ENCODE peak calls at places on chromosome 6, in five cellular contexts. U is testis, B is Panc1, S is A549, R is colonic mucosa. O is an unnamed sample.

GRCh38 chr6:141552463-141552862 is 580.3 kb upstream of the GJE1 start:
- DNase-seq in U (no peak), B (peak; percentile 84), S (peak; percentile 86), R (no peak), O (peak; percentile 67)

GRCh38 chr6:108361312-108361932 is 66.6 kb downstream of the AFG1L start:
- DNase-seq in U (no peak), B (no peak), S (no peak), R (no peak), O (no peak)

GRCh38 chr6:52416629-52417151 is 3.5 kb upstream of the EFHC1 start:
- DNase-seq in U (no peak), B (no peak), S (peak; percentile 60), R (peak; percentile 69), O (no peak)

GRCh38 chr6:4818272-4818938 is 42.2 kb downstream of the CDYL start:
- DNase-seq in U (no peak), B (no peak), S (no peak), R (no peak), O (no peak)

GRCh38 chr6:78797270-78797669 is 70.1 kb upstream of the IRAK1BP1 start:
- DNase-seq in U (no peak), B (no peak), S (no peak), R (no peak), O (no peak)

GRCh38 chr6:159929819-159930218 is 39.0 kb downstream of the MAS1 start:
- DNase-seq in U (no peak), B (no peak), S (no peak), R (no peak), O (no peak)

GRCh38 chr6:116370328-116370716 is 425 bp upstream of the DSE start:
- DNase-seq in U (no peak), B (no peak), S (peak; percentile 41), R (no peak), O (no peak)

GRCh38 chr6:114304304-114304887 is 38.4 kb downstream of the HS3ST5 start:
- DNase-seq in U (no peak), B (peak; percentile 13), S (peak; percentile 9), R (no peak), O (no peak)

GRCh38 chr6:18328549-18328922 is 58.6 kb upstream of the RNF144B start:
- DNase-seq in U (no peak), B (no peak), S (no peak), R (no peak), O (no peak)

GRCh38 chr6:83369692-83370091 is 61.2 kb downstream of the ME1 start:
- DNase-seq in U (no peak), B (no peak), S (no peak), R (no peak), O (no peak)

GRCh38 chr6:31897612-31898199 is at the start of gene EHMT2:
- DNase-seq in U (peak; percentile 89), B (peak; percentile 38), S (peak; percentile 76), R (peak; percentile 90), O (peak; percentile 82)

GRCh38 chr6:44117397-44118128 is 9.7 kb downstream of the MRPL14 start:
- DNase-seq in U (no peak), B (no peak), S (no peak), R (no peak), O (no peak)

GRCh38 chr6:30720738-30721197 is 616 bp downstream of the TUBB start:
- DNase-seq in U (peak; percentile 84), B (no peak), S (peak; percentile 72), R (peak; percentile 78), O (peak; percentile 75)

DNA sequence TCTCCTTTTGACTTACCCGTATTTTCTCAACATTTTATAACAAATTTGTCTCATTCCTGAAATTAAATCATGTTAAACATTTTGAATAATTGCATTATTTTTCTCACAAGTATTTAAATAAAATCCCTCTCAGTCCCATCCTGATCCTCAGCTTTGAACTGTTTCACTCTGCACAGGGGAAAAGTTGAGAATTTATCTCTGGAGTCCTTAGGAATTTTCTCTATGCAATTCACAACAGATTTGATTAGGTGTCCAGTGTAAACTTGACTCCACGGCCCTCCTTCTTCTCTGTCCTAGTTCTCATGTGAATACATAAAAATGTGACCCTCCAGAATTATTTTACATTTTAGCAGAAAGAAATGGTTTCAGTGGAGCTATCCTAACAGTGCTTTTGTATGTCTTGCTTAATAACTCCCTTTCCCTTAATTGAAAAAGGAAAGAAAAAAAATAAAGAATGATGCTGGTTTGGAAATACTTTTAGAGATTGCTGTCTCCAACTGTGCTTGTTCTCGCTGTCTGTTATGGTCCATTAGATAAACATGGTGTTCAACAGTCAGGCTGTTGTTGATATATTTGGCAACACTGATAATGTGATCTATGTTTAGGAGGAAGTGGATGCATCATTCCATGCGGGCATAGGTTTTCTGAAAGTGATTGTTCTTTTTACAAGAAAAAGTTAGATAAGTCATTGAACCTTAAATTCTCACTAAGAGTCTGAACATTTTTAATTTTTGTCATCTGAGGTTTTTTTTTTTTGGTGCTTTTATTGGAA is 599.3 kb upstream of the CITED2 start:
- DNase-seq in U (no peak), B (no peak), S (peak; percentile 29), R (no peak), O (peak; percentile 49)
- H3K27ac ChIP-seq in U (no peak overlapping the region), B (peak overlapping the region; percentile 69), S (peak overlapping the region; percentile 42), R (no peak overlapping the region), O (peak overlapping the region; percentile 39)

DNA sequence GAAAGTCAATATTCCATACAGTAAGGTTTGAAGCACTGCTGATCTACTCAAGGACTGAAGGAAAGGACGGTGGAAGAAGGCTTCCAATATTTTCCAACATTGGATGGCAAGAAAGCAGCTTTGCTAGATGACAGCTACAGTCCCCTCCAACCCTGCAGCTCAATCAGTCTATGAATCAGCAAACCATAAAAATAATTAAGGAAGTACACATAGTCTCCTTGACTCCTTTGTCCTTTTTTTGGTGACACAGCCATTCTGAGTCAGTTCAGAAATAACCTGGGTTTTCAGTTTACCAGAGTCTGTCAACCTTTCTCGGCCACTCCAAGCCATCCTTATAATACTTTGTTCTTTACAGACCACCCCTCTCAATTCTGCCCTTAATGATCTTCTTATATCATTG is 232.5 kb downstream of the IBTK start:
- DNase-seq in U (no peak), B (no peak), S (no peak), R (no peak), O (peak; percentile 31)
- H3K27ac ChIP-seq in U (peak overlapping the region; percentile 76), B (no peak overlapping the region), S (peak overlapping the region; percentile 15), R (no peak overlapping the region), O (peak overlapping the region; percentile 5)

GRCh38 chr6:33589723-33590530 is 9.9 kb upstream of the BAK1 start:
- DNase-seq in U (peak; percentile 80), B (peak; percentile 93), S (peak; percentile 77), R (peak; percentile 85), O (peak; percentile 82)
- H3K27ac ChIP-seq in U (peak overlapping the region; percentile 87), B (peak overlapping the region; percentile 81), S (peak overlapping the region; percentile 99), R (peak overlapping the region; percentile 89), O (no peak overlapping the region)

GRCh38 chr6:36825452-36825851 is 13.8 kb downstream of the CPNE5 start:
- DNase-seq in U (no peak), B (no peak), S (no peak), R (no peak), O (no peak)

GRCh38 chr6:36824262-36824661 is 15.0 kb downstream of the CPNE5 start:
- DNase-seq in U (no peak), B (no peak), S (no peak), R (no peak), O (no peak)

GRCh38 chr6:36821581-36822335 is 17.5 kb downstream of the CPNE5 start:
- DNase-seq in U (no peak), B (no peak), S (no peak), R (no peak), O (no peak)

GRCh38 chr6:36822506-36823269 is 16.6 kb downstream of the CPNE5 start:
- DNase-seq in U (no peak), B (no peak), S (no peak), R (no peak), O (no peak)

DNA sequence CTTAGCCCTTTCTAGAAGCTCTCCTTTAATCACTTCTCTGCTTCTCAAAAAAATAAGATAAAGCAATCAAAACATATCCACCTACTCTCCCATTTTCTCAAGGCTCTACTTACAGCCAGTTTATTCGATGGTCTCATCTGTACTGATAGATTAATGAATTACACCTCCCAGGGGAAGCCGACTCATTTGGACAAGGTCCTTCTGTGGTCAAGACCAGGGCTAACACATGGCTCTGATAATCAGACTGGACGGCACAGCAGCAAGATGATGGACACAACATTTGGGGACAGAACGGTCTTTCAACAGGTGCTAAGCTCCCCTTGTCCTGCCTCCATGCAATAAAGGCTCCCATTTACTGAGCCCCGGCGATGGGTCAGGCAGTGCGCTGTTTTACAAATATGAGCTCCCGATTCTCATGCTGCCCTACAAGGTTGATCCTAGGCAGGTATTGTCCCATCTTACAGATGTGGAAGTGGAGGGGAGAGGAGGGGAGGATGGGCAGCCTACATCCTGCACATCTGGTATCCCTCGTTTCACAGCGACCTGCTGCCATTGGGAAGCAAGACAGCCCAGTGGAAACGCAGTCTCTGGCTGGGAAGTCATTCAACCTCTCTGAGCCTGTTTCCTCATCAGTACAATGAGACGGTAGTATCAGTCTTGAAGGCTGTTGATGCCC is 15.7 kb downstream of the CPNE5 start:
- DNase-seq in U (no peak), B (no peak), S (no peak), R (no peak), O (no peak)
- H3K27ac ChIP-seq in U (peak overlapping the region; percentile 38), B (no peak overlapping the region), S (no peak overlapping the region), R (no peak overlapping the region), O (no peak overlapping the region)

GRCh38 chr6:13590574-13591153 is 16.3 kb downstream of the SIRT5 start:
- DNase-seq in U (no peak), B (no peak), S (no peak), R (no peak), O (no peak)

GRCh38 chr6:13591205-13591921 is 17.0 kb downstream of the SIRT5 start:
- DNase-seq in U (no peak), B (no peak), S (no peak), R (no peak), O (no peak)

GRCh38 chr6:13581700-13582229 is 7.4 kb downstream of the SIRT5 start:
- DNase-seq in U (no peak), B (no peak), S (no peak), R (no peak), O (no peak)

GRCh38 chr6:13589801-13590200 is 15.4 kb downstream of the SIRT5 start:
- DNase-seq in U (no peak), B (no peak), S (no peak), R (no peak), O (no peak)

GRCh38 chr6:13586936-13587542 is 12.6 kb downstream of the SIRT5 start:
- DNase-seq in U (no peak), B (no peak), S (no peak), R (no peak), O (no peak)
- H3K27ac ChIP-seq in U (no peak overlapping the region), B (no peak overlapping the region), S (no peak overlapping the region), R (no peak overlapping the region), O (no peak overlapping the region)

O was measured in SJSA1.